ENCODE peak calls at places on chromosome 15, in nine cellular contexts. Q is ELR, B is activated B cell treated with CpG ODN at 0.5 μM for 24 hours, N is upper lobe of right lung, T is retinal pigment epithelial cell, U is GOT3, M is HuH-7, W is GM23248, E is adrenal gland. R is an unnamed sample.

GRCh38 chr15:56468271-56468912 is 3.5 kb upstream of the MNS1 start:
- DNase-seq in W (peak; percentile 42), T (no peak), N (no peak), E (no peak), U (no peak), Q (peak; percentile 6), M (no peak), B (no peak), R (no peak)

GRCh38 chr15:80115021-80115420 is 37.8 kb upstream of the FAH start:
- DNase-seq in N (no peak), M (no peak), U (no peak), W (no peak), E (no peak), Q (no peak), B (no peak), T (no peak), R (no peak)

GRCh38 chr15:99251436-99251821 is at the start of gene LRRC28:
- DNase-seq in E (no peak), U (no peak), N (no peak), T (no peak), W (no peak), M (no peak), Q (no peak), B (no peak), R (no peak)

GRCh38 chr15:51103330-51103729 is 8.6 kb upstream of the TNFAIP8L3 start:
- DNase-seq in W (peak; percentile 86), B (no peak), T (no peak), Q (peak; percentile 46), E (no peak), N (no peak), U (no peak), M (no peak), R (no peak)

GRCh38 chr15:101568304-101568703 is 78.8 kb upstream of the PCSK6 start:
- DNase-seq in Q (peak; percentile 20), W (peak; percentile 17), B (no peak), T (no peak), M (no peak), U (no peak), N (no peak), E (no peak), R (no peak)

GRCh38 chr15:73030280-73030679 is 22.0 kb upstream of the NEO1 start:
- DNase-seq in N (no peak), B (no peak), W (no peak), U (no peak), Q (no peak), E (no peak), T (no peak), M (no peak), R (no peak)

GRCh38 chr15:70584838-70585706 is 178.3 kb downstream of the UACA start:
- DNase-seq in W (no peak), B (peak; percentile 28), N (no peak), U (no peak), Q (peak; percentile 74), M (peak; percentile 86), E (no peak), T (no peak), R (peak; percentile 85)

GRCh38 chr15:62021991-62022600 is 38.2 kb downstream of the VPS13C start:
- DNase-seq in W (peak; percentile 5), T (no peak), B (no peak), N (no peak), E (no peak), M (peak; percentile 4), U (no peak), Q (peak; percentile 42), R (peak; percentile 25)

GRCh38 chr15:93955197-93955596 is 276.2 kb upstream of the MCTP2 start:
- DNase-seq in B (no peak), W (no peak), U (no peak), T (no peak), M (peak; percentile 9), E (no peak), Q (no peak), N (no peak), R (no peak)

GRCh38 chr15:66657062-66658020 is 44.7 kb upstream of the SMAD6 start:
- DNase-seq in E (no peak), M (no peak), B (no peak), T (no peak), N (no peak), Q (no peak), U (no peak), W (no peak), R (no peak)

GRCh38 chr15:81336568-81336967 is 12.6 kb upstream of the STARD5 start:
- DNase-seq in E (no peak), U (no peak), Q (peak; percentile 51), T (no peak), N (no peak), M (no peak), W (peak; percentile 42), B (no peak), R (no peak)